ENCODE peak calls at places on chromosome 17, in nine cellular contexts. One of them, this sample, is unnamed.
A peak's percentile ranks its signal among the peaks of the same experiment; 100 is the strongest.

GRCh38 chr17:75850928-75851692 is 4.0 kb downstream of the WBP2 start:
- DNase-seq in naive B cell: no peak
- DNase-seq in spleen: no peak
- DNase-seq in stimulated activated CD4-positive, alpha-beta T cell treated with anti-CD3 and anti-CD28 coated beads, Interleukin-4, amount 100 ng/mL, for 24 hours: no peak
- DNase-seq in stimulated activated CD8-positive, alpha-beta memory T cell treated with anti-CD3 and anti-CD28 coated beads, Interleukin-12 subunit alpha, Interleukin-12 subunit beta, amount 100 ng/mL, for 4 hours: no peak
- DNase-seq in activated naive CD4-positive, alpha-beta T cell: no peak
- DNase-seq in HAP-1: no peak
- DNase-seq in AG10803: no peak
- DNase-seq in T-helper 1 cell: no peak
- DNase-seq in this sample: no peak

GRCh38 chr17:18145811-18146210 is 37.3 kb downstream of the MYO15A start:
- DNase-seq in activated naive CD4-positive, alpha-beta T cell: no peak
- DNase-seq in stimulated activated CD8-positive, alpha-beta memory T cell treated with anti-CD3 and anti-CD28 coated beads, Interleukin-12 subunit alpha, Interleukin-12 subunit beta, amount 100 ng/mL, for 4 hours: no peak
- DNase-seq in HAP-1: no peak
- DNase-seq in AG10803: no peak
- DNase-seq in stimulated activated CD4-positive, alpha-beta T cell treated with anti-CD3 and anti-CD28 coated beads, Interleukin-4, amount 100 ng/mL, for 24 hours: no peak
- DNase-seq in spleen: no peak
- DNase-seq in T-helper 1 cell: no peak
- DNase-seq in naive B cell: no peak
- DNase-seq in this sample: no peak

GRCh38 chr17:76540381-76541300 is 797 bp downstream of the PRCD start:
- DNase-seq in naive B cell: peak; percentile 24
- DNase-seq in AG10803: peak; percentile 89
- DNase-seq in HAP-1: peak; percentile 94
- DNase-seq in spleen: peak; percentile 88
- DNase-seq in T-helper 1 cell: no peak
- DNase-seq in stimulated activated CD8-positive, alpha-beta memory T cell treated with anti-CD3 and anti-CD28 coated beads, Interleukin-12 subunit alpha, Interleukin-12 subunit beta, amount 100 ng/mL, for 4 hours: no peak
- DNase-seq in stimulated activated CD4-positive, alpha-beta T cell treated with anti-CD3 and anti-CD28 coated beads, Interleukin-4, amount 100 ng/mL, for 24 hours: peak; percentile 25
- DNase-seq in activated naive CD4-positive, alpha-beta T cell: no peak
- DNase-seq in this sample: peak; percentile 67

GRCh38 chr17:57911834-57912673 is 43.2 kb downstream of the CUEDC1 start:
- DNase-seq in AG10803: peak; percentile 79
- DNase-seq in spleen: no peak
- DNase-seq in naive B cell: no peak
- DNase-seq in activated naive CD4-positive, alpha-beta T cell: no peak
- DNase-seq in stimulated activated CD8-positive, alpha-beta memory T cell treated with anti-CD3 and anti-CD28 coated beads, Interleukin-12 subunit alpha, Interleukin-12 subunit beta, amount 100 ng/mL, for 4 hours: no peak
- DNase-seq in T-helper 1 cell: no peak
- DNase-seq in HAP-1: peak; percentile 97
- DNase-seq in stimulated activated CD4-positive, alpha-beta T cell treated with anti-CD3 and anti-CD28 coated beads, Interleukin-4, amount 100 ng/mL, for 24 hours: no peak
- DNase-seq in this sample: no peak

GRCh38 chr17:44088254-44088653 is 17.7 kb downstream of the G6PC3 start:
- DNase-seq in HAP-1: no peak
- DNase-seq in stimulated activated CD8-positive, alpha-beta memory T cell treated with anti-CD3 and anti-CD28 coated beads, Interleukin-12 subunit alpha, Interleukin-12 subunit beta, amount 100 ng/mL, for 4 hours: no peak
- DNase-seq in T-helper 1 cell: no peak
- DNase-seq in spleen: no peak
- DNase-seq in activated naive CD4-positive, alpha-beta T cell: no peak
- DNase-seq in naive B cell: no peak
- DNase-seq in stimulated activated CD4-positive, alpha-beta T cell treated with anti-CD3 and anti-CD28 coated beads, Interleukin-4, amount 100 ng/mL, for 24 hours: no peak
- DNase-seq in AG10803: no peak
- DNase-seq in this sample: no peak

GRCh38 chr17:72588961-72589360 is 468.1 kb downstream of the SOX9 start:
- DNase-seq in activated naive CD4-positive, alpha-beta T cell: no peak
- DNase-seq in AG10803: no peak
- DNase-seq in HAP-1: no peak
- DNase-seq in T-helper 1 cell: no peak
- DNase-seq in spleen: no peak
- DNase-seq in stimulated activated CD8-positive, alpha-beta memory T cell treated with anti-CD3 and anti-CD28 coated beads, Interleukin-12 subunit alpha, Interleukin-12 subunit beta, amount 100 ng/mL, for 4 hours: no peak
- DNase-seq in stimulated activated CD4-positive, alpha-beta T cell treated with anti-CD3 and anti-CD28 coated beads, Interleukin-4, amount 100 ng/mL, for 24 hours: peak; percentile 32
- DNase-seq in naive B cell: no peak
- DNase-seq in this sample: peak; percentile 73

GRCh38 chr17:65039349-65039988 is 17.1 kb downstream of the GNA13 start:
- DNase-seq in HAP-1: no peak
- DNase-seq in AG10803: no peak
- DNase-seq in spleen: no peak
- DNase-seq in stimulated activated CD4-positive, alpha-beta T cell treated with anti-CD3 and anti-CD28 coated beads, Interleukin-4, amount 100 ng/mL, for 24 hours: peak; percentile 61
- DNase-seq in stimulated activated CD8-positive, alpha-beta memory T cell treated with anti-CD3 and anti-CD28 coated beads, Interleukin-12 subunit alpha, Interleukin-12 subunit beta, amount 100 ng/mL, for 4 hours: peak; percentile 8
- DNase-seq in T-helper 1 cell: peak; percentile 57
- DNase-seq in activated naive CD4-positive, alpha-beta T cell: no peak
- DNase-seq in naive B cell: peak; percentile 61
- DNase-seq in this sample: peak; percentile 81

GRCh38 chr17:3890082-3890892 is 2.6 kb downstream of the CAMKK1 start:
- DNase-seq in naive B cell: no peak
- DNase-seq in stimulated activated CD8-positive, alpha-beta memory T cell treated with anti-CD3 and anti-CD28 coated beads, Interleukin-12 subunit alpha, Interleukin-12 subunit beta, amount 100 ng/mL, for 4 hours: no peak
- DNase-seq in spleen: no peak
- DNase-seq in HAP-1: no peak
- DNase-seq in stimulated activated CD4-positive, alpha-beta T cell treated with anti-CD3 and anti-CD28 coated beads, Interleukin-4, amount 100 ng/mL, for 24 hours: peak; percentile 26
- DNase-seq in AG10803: peak; percentile 90
- DNase-seq in T-helper 1 cell: no peak
- DNase-seq in activated naive CD4-positive, alpha-beta T cell: no peak
- DNase-seq in this sample: peak; percentile 67

GRCh38 chr17:6570731-6571465 is 14.5 kb upstream of the PITPNM3 start:
- DNase-seq in AG10803: no peak
- DNase-seq in stimulated activated CD4-positive, alpha-beta T cell treated with anti-CD3 and anti-CD28 coated beads, Interleukin-4, amount 100 ng/mL, for 24 hours: no peak
- DNase-seq in activated naive CD4-positive, alpha-beta T cell: no peak
- DNase-seq in stimulated activated CD8-positive, alpha-beta memory T cell treated with anti-CD3 and anti-CD28 coated beads, Interleukin-12 subunit alpha, Interleukin-12 subunit beta, amount 100 ng/mL, for 4 hours: no peak
- DNase-seq in spleen: no peak
- DNase-seq in HAP-1: no peak
- DNase-seq in naive B cell: no peak
- DNase-seq in T-helper 1 cell: no peak
- DNase-seq in this sample: no peak

GRCh38 chr17:58415371-58416055 is 1.8 kb downstream of the RNF43 start:
- DNase-seq in spleen: no peak
- DNase-seq in T-helper 1 cell: no peak
- DNase-seq in HAP-1: no peak
- DNase-seq in activated naive CD4-positive, alpha-beta T cell: no peak
- DNase-seq in AG10803: no peak
- DNase-seq in stimulated activated CD4-positive, alpha-beta T cell treated with anti-CD3 and anti-CD28 coated beads, Interleukin-4, amount 100 ng/mL, for 24 hours: no peak
- DNase-seq in stimulated activated CD8-positive, alpha-beta memory T cell treated with anti-CD3 and anti-CD28 coated beads, Interleukin-12 subunit alpha, Interleukin-12 subunit beta, amount 100 ng/mL, for 4 hours: no peak
- DNase-seq in naive B cell: no peak
- DNase-seq in this sample: no peak

GRCh38 chr17:28711723-28712036 is at the start of gene PROCA1:
- DNase-seq in HAP-1: peak; percentile 20
- DNase-seq in AG10803: no peak
- DNase-seq in stimulated activated CD4-positive, alpha-beta T cell treated with anti-CD3 and anti-CD28 coated beads, Interleukin-4, amount 100 ng/mL, for 24 hours: no peak
- DNase-seq in stimulated activated CD8-positive, alpha-beta memory T cell treated with anti-CD3 and anti-CD28 coated beads, Interleukin-12 subunit alpha, Interleukin-12 subunit beta, amount 100 ng/mL, for 4 hours: no peak
- DNase-seq in naive B cell: no peak
- DNase-seq in activated naive CD4-positive, alpha-beta T cell: no peak
- DNase-seq in T-helper 1 cell: peak; percentile 36
- DNase-seq in spleen: peak; percentile 91
- DNase-seq in this sample: no peak

GRCh38 chr17:60747069-60747808 is 69.6 kb downstream of the BCAS3 start:
- DNase-seq in HAP-1: no peak
- DNase-seq in activated naive CD4-positive, alpha-beta T cell: no peak
- DNase-seq in AG10803: no peak
- DNase-seq in naive B cell: no peak
- DNase-seq in stimulated activated CD8-positive, alpha-beta memory T cell treated with anti-CD3 and anti-CD28 coated beads, Interleukin-12 subunit alpha, Interleukin-12 subunit beta, amount 100 ng/mL, for 4 hours: no peak
- DNase-seq in T-helper 1 cell: no peak
- DNase-seq in spleen: no peak
- DNase-seq in stimulated activated CD4-positive, alpha-beta T cell treated with anti-CD3 and anti-CD28 coated beads, Interleukin-4, amount 100 ng/mL, for 24 hours: no peak
- DNase-seq in this sample: no peak

GRCh38 chr17:10118788-10119130 is 79.6 kb downstream of the GAS7 start:
- DNase-seq in T-helper 1 cell: no peak
- DNase-seq in HAP-1: no peak
- DNase-seq in activated naive CD4-positive, alpha-beta T cell: no peak
- DNase-seq in stimulated activated CD4-positive, alpha-beta T cell treated with anti-CD3 and anti-CD28 coated beads, Interleukin-4, amount 100 ng/mL, for 24 hours: no peak
- DNase-seq in AG10803: no peak
- DNase-seq in naive B cell: no peak
- DNase-seq in spleen: no peak
- DNase-seq in stimulated activated CD8-positive, alpha-beta memory T cell treated with anti-CD3 and anti-CD28 coated beads, Interleukin-12 subunit alpha, Interleukin-12 subunit beta, amount 100 ng/mL, for 4 hours: no peak
- DNase-seq in this sample: no peak

GRCh38 chr17:320809-321385 is 31.7 kb downstream of the RPH3AL start:
- DNase-seq in T-helper 1 cell: no peak
- DNase-seq in naive B cell: no peak
- DNase-seq in spleen: peak; percentile 74
- DNase-seq in stimulated activated CD4-positive, alpha-beta T cell treated with anti-CD3 and anti-CD28 coated beads, Interleukin-4, amount 100 ng/mL, for 24 hours: no peak
- DNase-seq in AG10803: no peak
- DNase-seq in stimulated activated CD8-positive, alpha-beta memory T cell treated with anti-CD3 and anti-CD28 coated beads, Interleukin-12 subunit alpha, Interleukin-12 subunit beta, amount 100 ng/mL, for 4 hours: no peak
- DNase-seq in HAP-1: no peak
- DNase-seq in activated naive CD4-positive, alpha-beta T cell: no peak
- DNase-seq in this sample: no peak

GRCh38 chr17:27588354-27588753 is 42.6 kb upstream of the LGALS9 start:
- DNase-seq in naive B cell: no peak
- DNase-seq in AG10803: no peak
- DNase-seq in stimulated activated CD8-positive, alpha-beta memory T cell treated with anti-CD3 and anti-CD28 coated beads, Interleukin-12 subunit alpha, Interleukin-12 subunit beta, amount 100 ng/mL, for 4 hours: no peak
- DNase-seq in spleen: no peak
- DNase-seq in HAP-1: no peak
- DNase-seq in stimulated activated CD4-positive, alpha-beta T cell treated with anti-CD3 and anti-CD28 coated beads, Interleukin-4, amount 100 ng/mL, for 24 hours: no peak
- DNase-seq in T-helper 1 cell: no peak
- DNase-seq in activated naive CD4-positive, alpha-beta T cell: no peak
- DNase-seq in this sample: no peak

GRCh38 chr17:73248532-73248931 is 13.1 kb downstream of the CPSF4L start:
- DNase-seq in T-helper 1 cell: no peak
- DNase-seq in HAP-1: no peak
- DNase-seq in stimulated activated CD8-positive, alpha-beta memory T cell treated with anti-CD3 and anti-CD28 coated beads, Interleukin-12 subunit alpha, Interleukin-12 subunit beta, amount 100 ng/mL, for 4 hours: no peak
- DNase-seq in naive B cell: no peak
- DNase-seq in activated naive CD4-positive, alpha-beta T cell: no peak
- DNase-seq in stimulated activated CD4-positive, alpha-beta T cell treated with anti-CD3 and anti-CD28 coated beads, Interleukin-4, amount 100 ng/mL, for 24 hours: no peak
- DNase-seq in spleen: no peak
- DNase-seq in AG10803: no peak
- DNase-seq in this sample: no peak

GRCh38 chr17:68318103-68318991 is 27.1 kb downstream of the ARSG start:
- DNase-seq in T-helper 1 cell: no peak
- DNase-seq in stimulated activated CD8-positive, alpha-beta memory T cell treated with anti-CD3 and anti-CD28 coated beads, Interleukin-12 subunit alpha, Interleukin-12 subunit beta, amount 100 ng/mL, for 4 hours: no peak
- DNase-seq in naive B cell: no peak
- DNase-seq in spleen: no peak
- DNase-seq in activated naive CD4-positive, alpha-beta T cell: no peak
- DNase-seq in AG10803: peak; percentile 57
- DNase-seq in HAP-1: no peak
- DNase-seq in stimulated activated CD4-positive, alpha-beta T cell treated with anti-CD3 and anti-CD28 coated beads, Interleukin-4, amount 100 ng/mL, for 24 hours: no peak
- DNase-seq in this sample: no peak

GRCh38 chr17:49151996-49152395 is 19.4 kb downstream of the B4GALNT2 start:
- DNase-seq in spleen: no peak
- DNase-seq in stimulated activated CD8-positive, alpha-beta memory T cell treated with anti-CD3 and anti-CD28 coated beads, Interleukin-12 subunit alpha, Interleukin-12 subunit beta, amount 100 ng/mL, for 4 hours: no peak
- DNase-seq in stimulated activated CD4-positive, alpha-beta T cell treated with anti-CD3 and anti-CD28 coated beads, Interleukin-4, amount 100 ng/mL, for 24 hours: no peak
- DNase-seq in T-helper 1 cell: no peak
- DNase-seq in naive B cell: no peak
- DNase-seq in activated naive CD4-positive, alpha-beta T cell: no peak
- DNase-seq in AG10803: no peak
- DNase-seq in HAP-1: no peak
- DNase-seq in this sample: no peak

GRCh38 chr17:64686705-64687104 is 24.6 kb upstream of the SMURF2 start:
- DNase-seq in naive B cell: no peak
- DNase-seq in spleen: no peak
- DNase-seq in stimulated activated CD8-positive, alpha-beta memory T cell treated with anti-CD3 and anti-CD28 coated beads, Interleukin-12 subunit alpha, Interleukin-12 subunit beta, amount 100 ng/mL, for 4 hours: no peak
- DNase-seq in T-helper 1 cell: no peak
- DNase-seq in stimulated activated CD4-positive, alpha-beta T cell treated with anti-CD3 and anti-CD28 coated beads, Interleukin-4, amount 100 ng/mL, for 24 hours: no peak
- DNase-seq in HAP-1: no peak
- DNase-seq in activated naive CD4-positive, alpha-beta T cell: no peak
- DNase-seq in AG10803: no peak
- DNase-seq in this sample: no peak

GRCh38 chr17:80414508-80414802 is 512 bp upstream of the ENDOV start:
- DNase-seq in activated naive CD4-positive, alpha-beta T cell: no peak
- DNase-seq in HAP-1: no peak
- DNase-seq in spleen: no peak
- DNase-seq in naive B cell: no peak
- DNase-seq in T-helper 1 cell: no peak
- DNase-seq in AG10803: no peak
- DNase-seq in stimulated activated CD8-positive, alpha-beta memory T cell treated with anti-CD3 and anti-CD28 coated beads, Interleukin-12 subunit alpha, Interleukin-12 subunit beta, amount 100 ng/mL, for 4 hours: no peak
- DNase-seq in stimulated activated CD4-positive, alpha-beta T cell treated with anti-CD3 and anti-CD28 coated beads, Interleukin-4, amount 100 ng/mL, for 24 hours: no peak
- DNase-seq in this sample: no peak

GRCh38 chr17:78501241-78502036 is 75.8 kb downstream of the DNAH17 start:
- DNase-seq in HAP-1: no peak
- DNase-seq in stimulated activated CD4-positive, alpha-beta T cell treated with anti-CD3 and anti-CD28 coated beads, Interleukin-4, amount 100 ng/mL, for 24 hours: no peak
- DNase-seq in AG10803: no peak
- DNase-seq in stimulated activated CD8-positive, alpha-beta memory T cell treated with anti-CD3 and anti-CD28 coated beads, Interleukin-12 subunit alpha, Interleukin-12 subunit beta, amount 100 ng/mL, for 4 hours: no peak
- DNase-seq in naive B cell: no peak
- DNase-seq in spleen: no peak
- DNase-seq in T-helper 1 cell: no peak
- DNase-seq in activated naive CD4-positive, alpha-beta T cell: no peak
- DNase-seq in this sample: no peak

GRCh38 chr17:43019418-43019817 is 2.8 kb downstream of the VAT1 start:
- DNase-seq in AG10803: peak; percentile 38
- DNase-seq in spleen: no peak
- DNase-seq in stimulated activated CD8-positive, alpha-beta memory T cell treated with anti-CD3 and anti-CD28 coated beads, Interleukin-12 subunit alpha, Interleukin-12 subunit beta, amount 100 ng/mL, for 4 hours: no peak
- DNase-seq in T-helper 1 cell: no peak
- DNase-seq in stimulated activated CD4-positive, alpha-beta T cell treated with anti-CD3 and anti-CD28 coated beads, Interleukin-4, amount 100 ng/mL, for 24 hours: no peak
- DNase-seq in naive B cell: no peak
- DNase-seq in activated naive CD4-positive, alpha-beta T cell: no peak
- DNase-seq in HAP-1: no peak
- DNase-seq in this sample: no peak

GRCh38 chr17:48322060-48322459 is 108.0 kb downstream of the SKAP1 start:
- DNase-seq in HAP-1: no peak
- DNase-seq in spleen: no peak
- DNase-seq in AG10803: peak; percentile 40
- DNase-seq in stimulated activated CD4-positive, alpha-beta T cell treated with anti-CD3 and anti-CD28 coated beads, Interleukin-4, amount 100 ng/mL, for 24 hours: no peak
- DNase-seq in stimulated activated CD8-positive, alpha-beta memory T cell treated with anti-CD3 and anti-CD28 coated beads, Interleukin-12 subunit alpha, Interleukin-12 subunit beta, amount 100 ng/mL, for 4 hours: no peak
- DNase-seq in naive B cell: no peak
- DNase-seq in T-helper 1 cell: no peak
- DNase-seq in activated naive CD4-positive, alpha-beta T cell: no peak
- DNase-seq in this sample: no peak